ENCODE peak calls at places on chromosomes 12 and 14, in eight cellular contexts. M is A549, C is Peyer's patch, Q is IMR-90, Y is heart left ventricle, T is HCT116, E is GM12878, V is thyroid gland. O is an unnamed sample.

GRCh38 chr12:132812631-132813305 is 15.9 kb downstream of the GOLGA3 start:
- DNase-seq in E (no peak), V (no peak), T (no peak), C (no peak), Y (no peak), M (no peak), Q (peak), O (peak)

GRCh38 chr12:43158126-43158525 is 393.9 kb downstream of the ADAMTS20 start:
- DNase-seq in C (no peak), V (no peak), E (no peak), T (no peak), M (no peak), Y (no peak), Q (no peak), O (no peak)

GRCh38 chr14:97005908-97006307 is 208.7 kb downstream of the VRK1 start:
- DNase-seq in E (no peak), V (no peak), Y (no peak), C (no peak), Q (no peak), M (no peak), T (no peak), O (no peak)

GRCh38 chr12:8553088-8553627 is 12.5 kb upstream of the CLEC4E start:
- DNase-seq in E (no peak), C (no peak), Q (no peak), Y (no peak), V (no peak), M (no peak), T (no peak), O (no peak)

GRCh38 chr12:11688831-11689230 is 39.4 kb downstream of the ETV6 start:
- DNase-seq in M (no peak), Q (peak), E (no peak), Y (no peak), C (no peak), V (no peak), T (no peak), O (no peak)

GRCh38 chr14:87030182-87030581 is 962.8 kb downstream of the GALC start:
- DNase-seq in Y (no peak), M (no peak), E (no peak), V (no peak), C (no peak), Q (no peak), T (no peak), O (no peak)

GRCh38 chr12:24769682-24770081 is 179.2 kb downstream of the BCAT1 start:
- DNase-seq in Q (no peak), M (no peak), V (no peak), E (no peak), T (no peak), Y (no peak), C (no peak), O (no peak)

GRCh38 chr12:80763874-80764273 is 47.2 kb downstream of the MYF5 start:
- DNase-seq in C (no peak), Y (no peak), M (no peak), Q (peak), T (peak), E (no peak), V (peak), O (peak)

GRCh38 chr14:87102979-87103378 is 890.0 kb downstream of the GALC start:
- DNase-seq in M (no peak), T (no peak), E (no peak), V (no peak), Y (no peak), Q (peak), C (no peak), O (no peak)

GRCh38 chr14:88346048-88346639 is 23.1 kb upstream of the KCNK10 start:
- DNase-seq in Q (no peak), V (no peak), E (no peak), C (no peak), Y (no peak), M (no peak), T (no peak), O (no peak)

GRCh38 chr12:109934026-109934425 is 34.0 kb downstream of the TCHP start:
- DNase-seq in V (peak), C (no peak), Q (peak), Y (no peak), M (peak), E (no peak), T (no peak), O (peak)

GRCh38 chr12:52280319-52280795 is 5.9 kb downstream of the KRT86 start:
- DNase-seq in C (no peak), M (peak), E (no peak), T (peak), V (peak), Y (no peak), Q (peak), O (peak)

GRCh38 chr14:104680806-104681688 is 8.4 kb upstream of the INF2 start:
- DNase-seq in E (no peak), T (no peak), M (peak), Q (peak), C (peak), Y (peak), V (no peak), O (peak)

GRCh38 chr14:91261115-91261514 is 16.6 kb upstream of the GPR68 start:
- DNase-seq in C (no peak), Q (no peak), T (no peak), E (no peak), Y (no peak), M (no peak), V (no peak), O (no peak)

GRCh38 chr14:91350813-91351507 is 66.7 kb downstream of the CCDC88C start:
- DNase-seq in T (no peak), V (no peak), E (peak), Y (no peak), M (no peak), C (peak), Q (no peak), O (no peak)

GRCh38 chr12:79927772-79928474 is 7.0 kb downstream of the PPP1R12A start:
- DNase-seq in V (no peak), Y (no peak), E (peak), T (no peak), C (no peak), Q (peak), M (no peak), O (peak)

GRCh38 chr12:30908389-30909087 is 18.0 kb upstream of the TSPAN11 start:
- DNase-seq in Y (no peak), V (no peak), E (no peak), C (no peak), T (no peak), M (no peak), Q (peak), O (no peak)

GRCh38 chr14:91114079-91115065 is 499 bp downstream of the DGLUCY start:
- DNase-seq in V (peak), Y (no peak), Q (peak), E (peak), T (peak), C (peak), M (peak), O (peak)

GRCh38 chr14:105843444-105844046 is 317.2 kb downstream of the TMEM121 start:
- DNase-seq in V (no peak), C (no peak), E (no peak), Q (no peak), Y (no peak), T (no peak), M (no peak), O (no peak)

GRCh38 chr14:22848391-22849164 is 12.2 kb downstream of the MMP14 start:
- DNase-seq in V (no peak), E (no peak), Y (peak), Q (peak), C (peak), T (no peak), M (no peak), O (no peak)

GRCh38 chr12:102690267-102690666 is 209.9 kb upstream of the IGF1 start:
- DNase-seq in V (no peak), E (no peak), Q (no peak), C (no peak), M (no peak), T (no peak), Y (no peak), O (no peak)

GRCh38 chr14:94394594-94395305 is 6.3 kb upstream of the SERPINA1 start:
- DNase-seq in E (no peak), V (peak), Q (peak), Y (no peak), C (peak), T (no peak), M (no peak), O (no peak)

GRCh38 chr14:90534091-90534837 is 137.4 kb downstream of the CALM1 start:
- DNase-seq in V (no peak), Q (peak), Y (peak), C (no peak), T (no peak), M (no peak), E (no peak), O (no peak)

GRCh38 chr12:64600164-64600561 is 10.1 kb upstream of the RASSF3 start:
- DNase-seq in M (no peak), E (no peak), T (no peak), V (no peak), Q (no peak), C (no peak), Y (no peak), O (no peak)

GRCh38 chr14:54306806-54307205 is 90.0 kb upstream of the CDKN3 start:
- DNase-seq in Q (no peak), Y (no peak), M (no peak), V (peak), C (no peak), E (no peak), T (no peak), O (no peak)

GRCh38 chr12:108551556-108551955 is 9.4 kb downstream of the SART3 start:
- DNase-seq in Q (peak), M (no peak), V (no peak), Y (no peak), T (no peak), E (no peak), C (no peak), O (no peak)

GRCh38 chr12:62659457-62660295 is 193.1 kb downstream of the MON2 start:
- DNase-seq in M (no peak), T (no peak), C (no peak), E (no peak), Q (no peak), Y (no peak), V (no peak), O (no peak)

GRCh38 chr14:56199095-56199975 is 81.1 kb downstream of the PELI2 start:
- DNase-seq in Y (no peak), C (no peak), T (no peak), E (peak), Q (peak), V (peak), M (peak), O (peak)

GRCh38 chr12:41521872-41522379 is 333.8 kb downstream of the PDZRN4 start:
- DNase-seq in Q (peak), V (no peak), C (no peak), Y (no peak), M (no peak), T (no peak), E (peak), O (peak)

GRCh38 chr12:132162508-132163031 is 18.3 kb downstream of the NOC4L start:
- DNase-seq in E (no peak), M (no peak), T (no peak), Y (peak), V (peak), Q (peak), C (no peak), O (no peak)

GRCh38 chr12:121600702-121601336 is 20.0 kb upstream of the KDM2B start:
- DNase-seq in C (peak), V (no peak), Q (no peak), Y (no peak), E (no peak), M (no peak), T (no peak), O (no peak)

GRCh38 chr14:104134061-104134965 is 4.1 kb upstream of the KIF26A start:
- DNase-seq in C (no peak), T (no peak), E (no peak), M (no peak), Y (peak), Q (no peak), V (no peak), O (no peak)

GRCh38 chr12:131126662-131127173 is 173.0 kb downstream of the ADGRD1 start:
- DNase-seq in C (no peak), M (no peak), Y (no peak), E (no peak), T (no peak), V (no peak), Q (no peak), O (no peak)

GRCh38 chr12:20404576-20405346 is 36.4 kb downstream of the PDE3A start:
- DNase-seq in Y (no peak), Q (peak), C (peak), T (no peak), V (peak), E (no peak), M (no peak), O (peak)

GRCh38 chr12:34393086-34393820 is 371.0 kb downstream of the ALG10 start:
- DNase-seq in E (no peak), M (no peak), T (no peak), Y (peak), Q (no peak), C (peak), V (no peak), O (no peak)

GRCh38 chr12:56338643-56339422 is at the start of gene IL23A:
- DNase-seq in C (peak), V (no peak), M (no peak), Y (no peak), E (peak), T (no peak), Q (peak), O (no peak)
- TF ChIP-seq POLR2A in C (no peak), V (no peak), M (no peak), Y (no peak), E (peak), T (no peak), Q (no peak), O (no peak)

DNA sequence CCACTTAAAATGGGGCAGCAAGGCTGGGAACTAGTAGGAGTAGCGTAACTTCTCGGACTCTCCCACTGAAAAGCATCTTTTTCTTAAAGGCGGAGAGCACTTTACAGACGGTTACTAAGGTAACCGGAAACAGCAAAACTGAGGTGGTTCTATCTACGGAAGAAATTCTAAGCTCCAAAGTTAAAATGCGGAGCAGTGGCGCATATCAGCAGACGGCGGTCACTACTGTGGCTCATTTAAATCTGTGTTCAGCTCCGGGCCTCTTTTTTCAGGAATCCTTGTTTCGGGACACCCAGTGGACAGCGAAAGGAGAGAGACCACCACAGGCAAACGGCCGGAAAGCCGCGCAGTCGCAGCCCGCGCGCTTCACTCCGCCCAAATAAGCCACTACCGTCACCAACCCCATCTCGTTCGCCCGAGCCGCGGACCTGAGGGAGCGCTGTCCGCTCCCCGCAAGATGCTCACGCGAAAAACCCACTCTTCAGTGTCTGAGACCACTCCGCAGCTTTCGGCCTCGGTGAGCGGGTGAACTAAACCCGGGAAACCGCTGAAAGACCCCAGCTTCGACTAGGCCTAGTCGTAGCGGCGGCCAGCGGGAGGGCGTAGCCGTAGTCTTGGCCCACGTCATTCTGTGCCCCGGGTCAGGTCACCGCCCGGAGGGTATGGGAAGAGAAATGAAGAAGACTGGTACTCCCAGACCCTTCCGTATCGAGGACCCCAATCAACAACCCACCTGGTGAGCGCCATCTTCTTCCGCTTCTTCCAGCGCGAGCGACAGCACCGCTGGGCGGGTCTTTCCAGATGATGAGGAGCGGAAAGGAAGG is at the start of gene SNW1:
- DNase-seq in Y (peak), T (peak), V (peak), E (no peak), C (peak), M (peak), Q (peak), O (peak)
- TF ChIP-seq POLR2A in Y (peak), T (peak), V (peak), E (peak), C (peak), M (peak), Q (peak), O (peak)

DNA sequence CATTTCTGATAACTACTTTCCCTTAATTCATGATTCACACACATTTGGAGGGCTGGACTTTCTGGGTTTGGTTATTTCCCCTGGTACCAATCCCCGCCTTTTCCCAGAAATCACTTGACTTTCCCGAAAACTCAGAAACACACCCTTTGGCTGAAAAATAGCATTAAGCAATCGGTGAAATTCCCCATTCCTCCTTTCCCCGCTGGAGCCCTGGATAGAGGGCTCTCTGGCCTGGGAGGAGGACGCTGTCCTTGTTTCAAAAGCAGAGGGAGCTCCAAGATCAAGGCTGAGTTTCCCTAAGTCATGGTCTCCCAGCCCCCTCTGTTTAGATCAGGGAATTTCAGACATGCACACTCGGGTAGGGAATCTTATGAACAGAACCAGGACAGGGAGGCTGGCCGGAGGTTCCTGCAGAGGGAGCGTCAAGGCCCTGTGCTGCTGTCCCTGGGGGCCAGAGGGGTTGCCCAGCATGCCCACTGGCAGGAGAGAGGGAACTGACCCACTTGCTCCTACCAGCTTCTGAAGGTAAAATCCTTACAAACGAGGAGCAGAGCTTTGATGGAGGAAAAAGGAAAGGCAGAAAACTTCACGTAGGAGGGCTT is at the start of gene C1S:
- DNase-seq in Q (peak), V (peak), C (peak), Y (peak), E (no peak), T (no peak), M (peak), O (no peak)
- TF ChIP-seq POLR2A in Q (peak), V (peak), C (no peak), Y (peak), E (no peak), T (no peak), M (peak), O (no peak)

DNA sequence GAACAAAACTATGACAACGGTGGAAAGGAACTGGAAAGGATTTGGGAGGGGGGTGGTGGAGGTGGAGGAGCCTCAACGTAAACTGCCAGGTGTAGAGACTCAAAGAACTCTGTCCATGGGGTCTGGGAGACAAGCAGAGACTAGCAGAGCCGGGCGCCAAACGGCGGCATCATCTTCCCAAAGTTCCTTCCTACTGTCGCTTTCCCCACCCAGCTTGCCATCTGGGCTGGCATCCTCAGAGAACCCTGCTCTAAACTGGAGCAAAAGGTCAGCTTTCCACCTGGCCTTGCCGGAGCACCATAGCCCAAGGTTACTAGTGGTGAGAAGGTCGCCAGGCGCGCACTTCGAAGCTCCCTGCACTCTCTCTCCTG is 4.0 kb upstream of the IRF2BPL start:
- DNase-seq in M (no peak), T (no peak), C (no peak), Y (no peak), V (no peak), E (no peak), Q (no peak), O (no peak)
- TF ChIP-seq POLR2A in M (no peak), T (peak), C (no peak), Y (no peak), V (peak), E (peak), Q (no peak), O (no peak)

DNA sequence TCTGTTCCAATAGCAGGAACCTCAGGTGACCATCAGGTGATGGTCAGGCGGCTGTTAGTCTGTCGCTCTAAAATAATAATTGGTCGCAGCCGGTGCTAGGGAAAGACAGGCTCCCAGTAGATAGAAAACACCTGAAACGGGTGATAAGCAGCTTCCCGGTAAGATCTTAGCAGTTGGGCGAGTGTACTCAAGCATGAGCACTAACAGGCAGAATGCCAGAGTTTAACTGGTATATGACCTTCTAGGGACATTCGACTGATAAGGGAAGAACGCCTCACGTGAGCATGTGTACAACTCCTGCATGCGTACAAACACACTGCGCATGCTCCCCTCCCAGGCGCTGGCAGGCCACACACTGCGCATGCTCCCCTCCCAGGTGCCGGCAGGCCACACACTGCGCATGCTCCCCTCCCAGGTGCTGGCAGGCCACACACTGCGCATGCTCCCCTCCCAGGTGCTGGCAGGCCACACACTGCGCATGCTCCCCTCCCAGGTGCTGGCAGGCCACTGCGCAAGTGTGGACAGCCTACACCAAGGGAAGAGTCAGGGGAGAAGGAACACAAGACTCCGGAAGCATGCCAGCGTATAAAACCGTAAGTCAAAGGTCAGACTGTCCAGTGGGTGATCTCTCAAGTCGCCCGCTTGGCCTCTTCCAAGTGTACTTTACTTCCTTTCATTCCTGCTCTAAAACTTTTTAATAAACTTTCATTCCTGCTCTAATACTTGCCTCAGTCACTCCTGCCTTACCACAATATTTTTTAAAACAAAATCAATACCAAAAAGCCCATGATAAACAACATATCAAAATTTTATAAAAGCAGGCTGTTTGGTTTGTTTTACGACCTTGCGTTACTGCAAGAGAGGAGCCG is 24.5 kb downstream of the GPRC5D start:
- DNase-seq in C (peak), V (peak), E (peak), Q (peak), T (peak), M (peak), Y (peak), O (peak)
- TF ChIP-seq POLR2A in C (peak), V (peak), E (no peak), Q (no peak), T (peak), M (peak), Y (no peak), O (no peak)

GRCh38 chr12:54126696-54127537 is 61.9 kb downstream of the SMUG1 start:
- DNase-seq in E (no peak), M (peak), V (peak), T (no peak), Q (no peak), Y (peak), C (peak), O (no peak)
- TF ChIP-seq POLR2A in E (no peak), M (no peak), V (no peak), T (no peak), Q (no peak), Y (no peak), C (no peak), O (no peak)